ENCODE peak calls at places on chromosomes 7 and 10, in ten cellular contexts. One of them, this sample, is unnamed.

GRCh38 chr10:46270086-46270811 is 16.5 kb upstream of the ANTXRL start:
- DNase-seq in Right ventricle myocardium inferior: no peak
- DNase-seq in activated T-helper 1 cell treated with anti-CD3 and anti-CD28 coated beads, Interleukin-2, amount 50 U/mL, for 16 hours: no peak
- DNase-seq in MCF 10A: no peak
- DNase-seq in H7: no peak
- DNase-seq in iPS-NIHi11: no peak
- DNase-seq in K562: no peak
- DNase-seq in substantia nigra: no peak
- DNase-seq in WTC11: no peak
- DNase-seq in NCI-H510A treated with DMSO at 0.1 percent for 48 hours: no peak
- DNase-seq in this sample: no peak

GRCh38 chr7:17030559-17030958 is 148.8 kb upstream of the AGR3 start:
- DNase-seq in K562: no peak
- DNase-seq in NCI-H510A treated with DMSO at 0.1 percent for 48 hours: no peak
- DNase-seq in substantia nigra: no peak
- DNase-seq in H7: no peak
- DNase-seq in MCF 10A: no peak
- DNase-seq in activated T-helper 1 cell treated with anti-CD3 and anti-CD28 coated beads, Interleukin-2, amount 50 U/mL, for 16 hours: no peak
- DNase-seq in Right ventricle myocardium inferior: no peak
- DNase-seq in WTC11: no peak
- DNase-seq in iPS-NIHi11: no peak
- DNase-seq in this sample: no peak

GRCh38 chr7:130878785-130879184 is 144.8 kb upstream of the KLF14 start:
- DNase-seq in NCI-H510A treated with DMSO at 0.1 percent for 48 hours: no peak
- DNase-seq in H7: no peak
- DNase-seq in activated T-helper 1 cell treated with anti-CD3 and anti-CD28 coated beads, Interleukin-2, amount 50 U/mL, for 16 hours: no peak
- DNase-seq in MCF 10A: no peak
- DNase-seq in Right ventricle myocardium inferior: no peak
- DNase-seq in K562: no peak
- DNase-seq in iPS-NIHi11: no peak
- DNase-seq in WTC11: no peak
- DNase-seq in substantia nigra: no peak
- DNase-seq in this sample: peak

GRCh38 chr10:49611815-49612512 is 1.9 kb downstream of the SLC18A3 start:
- DNase-seq in H7: peak
- DNase-seq in activated T-helper 1 cell treated with anti-CD3 and anti-CD28 coated beads, Interleukin-2, amount 50 U/mL, for 16 hours: no peak
- DNase-seq in iPS-NIHi11: no peak
- DNase-seq in K562: no peak
- DNase-seq in Right ventricle myocardium inferior: no peak
- DNase-seq in NCI-H510A treated with DMSO at 0.1 percent for 48 hours: peak
- DNase-seq in WTC11: peak
- DNase-seq in substantia nigra: no peak
- DNase-seq in MCF 10A: no peak
- DNase-seq in this sample: no peak

GRCh38 chr10:24483701-24484100 is 240.0 kb downstream of the ARHGAP21 start:
- DNase-seq in Right ventricle myocardium inferior: no peak
- DNase-seq in WTC11: no peak
- DNase-seq in H7: peak
- DNase-seq in K562: no peak
- DNase-seq in activated T-helper 1 cell treated with anti-CD3 and anti-CD28 coated beads, Interleukin-2, amount 50 U/mL, for 16 hours: no peak
- DNase-seq in MCF 10A: peak
- DNase-seq in iPS-NIHi11: peak
- DNase-seq in NCI-H510A treated with DMSO at 0.1 percent for 48 hours: no peak
- DNase-seq in substantia nigra: no peak
- DNase-seq in this sample: peak

GRCh38 chr10:132746801-132747625 is 38.9 kb downstream of the NKX6-2 start:
- DNase-seq in iPS-NIHi11: peak
- DNase-seq in H7: peak
- DNase-seq in NCI-H510A treated with DMSO at 0.1 percent for 48 hours: no peak
- DNase-seq in activated T-helper 1 cell treated with anti-CD3 and anti-CD28 coated beads, Interleukin-2, amount 50 U/mL, for 16 hours: no peak
- DNase-seq in MCF 10A: no peak
- DNase-seq in substantia nigra: peak
- DNase-seq in WTC11: peak
- DNase-seq in K562: no peak
- DNase-seq in Right ventricle myocardium inferior: no peak
- DNase-seq in this sample: no peak

GRCh38 chr7:151378496-151379192 is 31.2 kb downstream of the WDR86 start:
- DNase-seq in substantia nigra: no peak
- DNase-seq in activated T-helper 1 cell treated with anti-CD3 and anti-CD28 coated beads, Interleukin-2, amount 50 U/mL, for 16 hours: no peak
- DNase-seq in MCF 10A: no peak
- DNase-seq in NCI-H510A treated with DMSO at 0.1 percent for 48 hours: no peak
- DNase-seq in Right ventricle myocardium inferior: no peak
- DNase-seq in H7: no peak
- DNase-seq in K562: no peak
- DNase-seq in iPS-NIHi11: no peak
- DNase-seq in WTC11: no peak
- DNase-seq in this sample: no peak

GRCh38 chr10:23630880-23631279 is 192.0 kb downstream of the OTUD1 start:
- DNase-seq in NCI-H510A treated with DMSO at 0.1 percent for 48 hours: no peak
- DNase-seq in WTC11: no peak
- DNase-seq in iPS-NIHi11: no peak
- DNase-seq in Right ventricle myocardium inferior: no peak
- DNase-seq in activated T-helper 1 cell treated with anti-CD3 and anti-CD28 coated beads, Interleukin-2, amount 50 U/mL, for 16 hours: no peak
- DNase-seq in H7: no peak
- DNase-seq in substantia nigra: no peak
- DNase-seq in MCF 10A: no peak
- DNase-seq in K562: no peak
- DNase-seq in this sample: no peak

GRCh38 chr7:125670926-125671572 is 741.4 kb upstream of the POT1 start:
- DNase-seq in iPS-NIHi11: peak
- DNase-seq in WTC11: no peak
- DNase-seq in K562: peak
- DNase-seq in Right ventricle myocardium inferior: no peak
- DNase-seq in MCF 10A: peak
- DNase-seq in activated T-helper 1 cell treated with anti-CD3 and anti-CD28 coated beads, Interleukin-2, amount 50 U/mL, for 16 hours: no peak
- DNase-seq in NCI-H510A treated with DMSO at 0.1 percent for 48 hours: peak
- DNase-seq in substantia nigra: no peak
- DNase-seq in H7: peak
- DNase-seq in this sample: no peak

GRCh38 chr10:47241256-47241655 is 58.7 kb upstream of the GDF10 start:
- DNase-seq in WTC11: no peak
- DNase-seq in K562: no peak
- DNase-seq in H7: no peak
- DNase-seq in NCI-H510A treated with DMSO at 0.1 percent for 48 hours: no peak
- DNase-seq in substantia nigra: no peak
- DNase-seq in MCF 10A: no peak
- DNase-seq in Right ventricle myocardium inferior: no peak
- DNase-seq in activated T-helper 1 cell treated with anti-CD3 and anti-CD28 coated beads, Interleukin-2, amount 50 U/mL, for 16 hours: no peak
- DNase-seq in iPS-NIHi11: peak
- DNase-seq in this sample: no peak

GRCh38 chr10:44437837-44438752 is 53.2 kb upstream of the CXCL12 start:
- DNase-seq in WTC11: no peak
- DNase-seq in NCI-H510A treated with DMSO at 0.1 percent for 48 hours: no peak
- DNase-seq in K562: no peak
- DNase-seq in iPS-NIHi11: no peak
- DNase-seq in substantia nigra: no peak
- DNase-seq in MCF 10A: no peak
- DNase-seq in Right ventricle myocardium inferior: no peak
- DNase-seq in activated T-helper 1 cell treated with anti-CD3 and anti-CD28 coated beads, Interleukin-2, amount 50 U/mL, for 16 hours: no peak
- DNase-seq in H7: no peak
- DNase-seq in this sample: no peak

GRCh38 chr10:72126184-72126871 is 38.0 kb upstream of the SPOCK2 start:
- DNase-seq in H7: peak
- DNase-seq in WTC11: no peak
- DNase-seq in NCI-H510A treated with DMSO at 0.1 percent for 48 hours: peak
- DNase-seq in Right ventricle myocardium inferior: no peak
- DNase-seq in K562: peak
- DNase-seq in MCF 10A: peak
- DNase-seq in iPS-NIHi11: peak
- DNase-seq in substantia nigra: no peak
- DNase-seq in activated T-helper 1 cell treated with anti-CD3 and anti-CD28 coated beads, Interleukin-2, amount 50 U/mL, for 16 hours: no peak
- DNase-seq in this sample: peak

GRCh38 chr7:28861825-28862224 is 96.3 kb downstream of the TRIL start:
- DNase-seq in iPS-NIHi11: no peak
- DNase-seq in Right ventricle myocardium inferior: no peak
- DNase-seq in MCF 10A: no peak
- DNase-seq in H7: no peak
- DNase-seq in NCI-H510A treated with DMSO at 0.1 percent for 48 hours: no peak
- DNase-seq in WTC11: no peak
- DNase-seq in activated T-helper 1 cell treated with anti-CD3 and anti-CD28 coated beads, Interleukin-2, amount 50 U/mL, for 16 hours: no peak
- DNase-seq in substantia nigra: no peak
- DNase-seq in K562: no peak
- DNase-seq in this sample: no peak

GRCh38 chr7:36155811-36156361 is 2.8 kb downstream of the EEPD1 start:
- DNase-seq in WTC11: no peak
- DNase-seq in Right ventricle myocardium inferior: peak
- DNase-seq in K562: no peak
- DNase-seq in iPS-NIHi11: no peak
- DNase-seq in H7: peak
- DNase-seq in MCF 10A: no peak
- DNase-seq in substantia nigra: peak
- DNase-seq in NCI-H510A treated with DMSO at 0.1 percent for 48 hours: peak
- DNase-seq in activated T-helper 1 cell treated with anti-CD3 and anti-CD28 coated beads, Interleukin-2, amount 50 U/mL, for 16 hours: no peak
- DNase-seq in this sample: peak

GRCh38 chr7:2892571-2892970 is 48.5 kb upstream of the GNA12 start:
- DNase-seq in iPS-NIHi11: no peak
- DNase-seq in WTC11: no peak
- DNase-seq in H7: no peak
- DNase-seq in activated T-helper 1 cell treated with anti-CD3 and anti-CD28 coated beads, Interleukin-2, amount 50 U/mL, for 16 hours: no peak
- DNase-seq in K562: no peak
- DNase-seq in NCI-H510A treated with DMSO at 0.1 percent for 48 hours: no peak
- DNase-seq in MCF 10A: no peak
- DNase-seq in Right ventricle myocardium inferior: no peak
- DNase-seq in substantia nigra: no peak
- DNase-seq in this sample: peak

GRCh38 chr10:35225204-35225603 is 98.6 kb downstream of the CREM start:
- DNase-seq in NCI-H510A treated with DMSO at 0.1 percent for 48 hours: no peak
- DNase-seq in Right ventricle myocardium inferior: no peak
- DNase-seq in WTC11: no peak
- DNase-seq in MCF 10A: peak
- DNase-seq in activated T-helper 1 cell treated with anti-CD3 and anti-CD28 coated beads, Interleukin-2, amount 50 U/mL, for 16 hours: no peak
- DNase-seq in substantia nigra: no peak
- DNase-seq in H7: no peak
- DNase-seq in K562: no peak
- DNase-seq in iPS-NIHi11: no peak
- DNase-seq in this sample: no peak

GRCh38 chr7:47104206-47104549 is 477.7 kb downstream of the TNS3 start:
- DNase-seq in WTC11: no peak
- DNase-seq in activated T-helper 1 cell treated with anti-CD3 and anti-CD28 coated beads, Interleukin-2, amount 50 U/mL, for 16 hours: no peak
- DNase-seq in MCF 10A: no peak
- DNase-seq in H7: peak
- DNase-seq in K562: no peak
- DNase-seq in NCI-H510A treated with DMSO at 0.1 percent for 48 hours: no peak
- DNase-seq in iPS-NIHi11: peak
- DNase-seq in Right ventricle myocardium inferior: no peak
- DNase-seq in substantia nigra: no peak
- DNase-seq in this sample: no peak

GRCh38 chr7:91375378-91375777 is 111.1 kb downstream of the FZD1 start:
- DNase-seq in K562: no peak
- DNase-seq in activated T-helper 1 cell treated with anti-CD3 and anti-CD28 coated beads, Interleukin-2, amount 50 U/mL, for 16 hours: no peak
- DNase-seq in substantia nigra: no peak
- DNase-seq in MCF 10A: no peak
- DNase-seq in H7: no peak
- DNase-seq in iPS-NIHi11: no peak
- DNase-seq in WTC11: no peak
- DNase-seq in Right ventricle myocardium inferior: no peak
- DNase-seq in NCI-H510A treated with DMSO at 0.1 percent for 48 hours: no peak
- DNase-seq in this sample: no peak

GRCh38 chr7:55472928-55473725 is 99.2 kb downstream of the VOPP1 start:
- DNase-seq in substantia nigra: no peak
- DNase-seq in activated T-helper 1 cell treated with anti-CD3 and anti-CD28 coated beads, Interleukin-2, amount 50 U/mL, for 16 hours: no peak
- DNase-seq in NCI-H510A treated with DMSO at 0.1 percent for 48 hours: no peak
- DNase-seq in H7: no peak
- DNase-seq in iPS-NIHi11: no peak
- DNase-seq in K562: no peak
- DNase-seq in WTC11: no peak
- DNase-seq in Right ventricle myocardium inferior: no peak
- DNase-seq in MCF 10A: no peak
- DNase-seq in this sample: no peak

GRCh38 chr10:30345611-30346010 is 3.5 kb downstream of the MTPAP start:
- DNase-seq in H7: no peak
- DNase-seq in WTC11: no peak
- DNase-seq in substantia nigra: no peak
- DNase-seq in Right ventricle myocardium inferior: no peak
- DNase-seq in MCF 10A: no peak
- DNase-seq in K562: no peak
- DNase-seq in activated T-helper 1 cell treated with anti-CD3 and anti-CD28 coated beads, Interleukin-2, amount 50 U/mL, for 16 hours: no peak
- DNase-seq in NCI-H510A treated with DMSO at 0.1 percent for 48 hours: no peak
- DNase-seq in iPS-NIHi11: no peak
- DNase-seq in this sample: no peak

GRCh38 chr7:21617513-21617912 is 74.7 kb downstream of the DNAH11 start:
- DNase-seq in NCI-H510A treated with DMSO at 0.1 percent for 48 hours: no peak
- DNase-seq in activated T-helper 1 cell treated with anti-CD3 and anti-CD28 coated beads, Interleukin-2, amount 50 U/mL, for 16 hours: no peak
- DNase-seq in K562: no peak
- DNase-seq in MCF 10A: no peak
- DNase-seq in Right ventricle myocardium inferior: no peak
- DNase-seq in H7: no peak
- DNase-seq in WTC11: no peak
- DNase-seq in substantia nigra: no peak
- DNase-seq in iPS-NIHi11: no peak
- DNase-seq in this sample: peak

GRCh38 chr7:151773795-151774194 is 103.1 kb downstream of the PRKAG2 start:
- DNase-seq in K562: no peak
- DNase-seq in substantia nigra: no peak
- DNase-seq in activated T-helper 1 cell treated with anti-CD3 and anti-CD28 coated beads, Interleukin-2, amount 50 U/mL, for 16 hours: no peak
- DNase-seq in WTC11: no peak
- DNase-seq in Right ventricle myocardium inferior: no peak
- DNase-seq in iPS-NIHi11: no peak
- DNase-seq in H7: no peak
- DNase-seq in NCI-H510A treated with DMSO at 0.1 percent for 48 hours: peak
- DNase-seq in MCF 10A: no peak
- DNase-seq in this sample: no peak

GRCh38 chr10:126433351-126433750 is 45.1 kb upstream of the ADAM12 start:
- DNase-seq in K562: no peak
- DNase-seq in MCF 10A: peak
- DNase-seq in NCI-H510A treated with DMSO at 0.1 percent for 48 hours: no peak
- DNase-seq in H7: no peak
- DNase-seq in activated T-helper 1 cell treated with anti-CD3 and anti-CD28 coated beads, Interleukin-2, amount 50 U/mL, for 16 hours: no peak
- DNase-seq in Right ventricle myocardium inferior: no peak
- DNase-seq in iPS-NIHi11: no peak
- DNase-seq in substantia nigra: no peak
- DNase-seq in WTC11: no peak
- DNase-seq in this sample: peak

GRCh38 chr10:30036341-30036740 is 23.0 kb downstream of the JCAD start:
- DNase-seq in Right ventricle myocardium inferior: no peak
- DNase-seq in WTC11: no peak
- DNase-seq in K562: no peak
- DNase-seq in iPS-NIHi11: no peak
- DNase-seq in NCI-H510A treated with DMSO at 0.1 percent for 48 hours: no peak
- DNase-seq in H7: no peak
- DNase-seq in MCF 10A: no peak
- DNase-seq in substantia nigra: no peak
- DNase-seq in activated T-helper 1 cell treated with anti-CD3 and anti-CD28 coated beads, Interleukin-2, amount 50 U/mL, for 16 hours: no peak
- DNase-seq in this sample: no peak

GRCh38 chr10:86850481-86850880 is 94.1 kb downstream of the BMPR1A start:
- DNase-seq in NCI-H510A treated with DMSO at 0.1 percent for 48 hours: no peak
- DNase-seq in MCF 10A: no peak
- DNase-seq in substantia nigra: no peak
- DNase-seq in K562: no peak
- DNase-seq in WTC11: no peak
- DNase-seq in H7: no peak
- DNase-seq in iPS-NIHi11: no peak
- DNase-seq in Right ventricle myocardium inferior: no peak
- DNase-seq in activated T-helper 1 cell treated with anti-CD3 and anti-CD28 coated beads, Interleukin-2, amount 50 U/mL, for 16 hours: no peak
- DNase-seq in this sample: no peak

GRCh38 chr10:133238066-133238804 is 580 bp downstream of the VENTX start:
- DNase-seq in NCI-H510A treated with DMSO at 0.1 percent for 48 hours: no peak
- DNase-seq in K562: no peak
- DNase-seq in iPS-NIHi11: peak
- DNase-seq in WTC11: no peak
- DNase-seq in substantia nigra: no peak
- DNase-seq in H7: peak
- DNase-seq in MCF 10A: no peak
- DNase-seq in Right ventricle myocardium inferior: no peak
- DNase-seq in activated T-helper 1 cell treated with anti-CD3 and anti-CD28 coated beads, Interleukin-2, amount 50 U/mL, for 16 hours: no peak
- DNase-seq in this sample: no peak

GRCh38 chr10:1527951-1528350 is 209.4 kb downstream of the ADARB2 start:
- DNase-seq in iPS-NIHi11: no peak
- DNase-seq in substantia nigra: no peak
- DNase-seq in activated T-helper 1 cell treated with anti-CD3 and anti-CD28 coated beads, Interleukin-2, amount 50 U/mL, for 16 hours: no peak
- DNase-seq in MCF 10A: no peak
- DNase-seq in K562: no peak
- DNase-seq in H7: no peak
- DNase-seq in NCI-H510A treated with DMSO at 0.1 percent for 48 hours: no peak
- DNase-seq in WTC11: no peak
- DNase-seq in Right ventricle myocardium inferior: no peak
- DNase-seq in this sample: no peak

GRCh38 chr7:69772699-69773436 is 174.6 kb downstream of the AUTS2 start:
- DNase-seq in NCI-H510A treated with DMSO at 0.1 percent for 48 hours: no peak
- DNase-seq in K562: no peak
- DNase-seq in WTC11: no peak
- DNase-seq in Right ventricle myocardium inferior: no peak
- DNase-seq in iPS-NIHi11: no peak
- DNase-seq in MCF 10A: no peak
- DNase-seq in H7: no peak
- DNase-seq in activated T-helper 1 cell treated with anti-CD3 and anti-CD28 coated beads, Interleukin-2, amount 50 U/mL, for 16 hours: no peak
- DNase-seq in substantia nigra: no peak
- DNase-seq in this sample: no peak

This sample was measured in Daoy.